ENCODE peak calls at places on chromosome 4, in ten cellular contexts. R is foreskin fibroblast, C is AG10803, T is lower lobe of right lung, H is left lung, O is bronchial epithelial cell, J is cardiac fibroblast, L is Caco-2, G is adrenal gland, D is cardiac muscle cell. S is an unnamed sample.

GRCh38 chr4:81466841-81467671 is 4.7 kb downstream of the RASGEF1B start:
- DNase-seq in R (peak), C (peak), T (no peak), H (no peak), O (peak), J (peak), L (peak), G (peak), D (peak), S (peak)

GRCh38 chr4:52914051-52914605 is 52.0 kb downstream of the RASL11B start:
- DNase-seq in R (peak), C (peak), T (no peak), H (no peak), O (peak), J (peak), L (peak), G (peak), D (peak), S (no peak)

GRCh38 chr4:125303821-125304220 is 10.9 kb upstream of the FAT4 start:
- DNase-seq in R (no peak), C (no peak), T (no peak), H (no peak), O (no peak), J (no peak), L (no peak), G (no peak), D (no peak), S (no peak)

GRCh38 chr4:37797923-37798322 is 28.6 kb upstream of the PGM2 start:
- DNase-seq in R (no peak), C (no peak), T (no peak), H (no peak), O (no peak), J (no peak), L (no peak), G (no peak), D (no peak), S (no peak)

GRCh38 chr4:996994-997374 is 3.8 kb upstream of the SLC26A1 start:
- DNase-seq in R (no peak), C (no peak), T (no peak), H (no peak), O (no peak), J (no peak), L (no peak), G (no peak), D (no peak), S (no peak)

GRCh38 chr4:148795156-148795864 is 353.1 kb upstream of the NR3C2 start:
- DNase-seq in R (no peak), C (no peak), T (peak), H (peak), O (peak), J (peak), L (peak), G (no peak), D (peak), S (no peak)

GRCh38 chr4:84497835-84498202 is 1.3 kb downstream of the NKX6-1 start:
- DNase-seq in R (no peak), C (no peak), T (no peak), H (no peak), O (no peak), J (no peak), L (no peak), G (no peak), D (no peak), S (no peak)

GRCh38 chr4:13441506-13441905 is 42.6 kb downstream of the RAB28 start:
- DNase-seq in R (no peak), C (no peak), T (no peak), H (no peak), O (no peak), J (no peak), L (no peak), G (no peak), D (no peak), S (no peak)

GRCh38 chr4:184746532-184746870 is 12.6 kb upstream of the CENPU start:
- DNase-seq in R (peak), C (peak), T (no peak), H (peak), O (peak), J (peak), L (peak), G (peak), D (peak), S (no peak)

GRCh38 chr4:184748251-184748652 is 14.4 kb upstream of the CENPU start:
- DNase-seq in R (no peak), C (no peak), T (peak), H (peak), O (peak), J (no peak), L (peak), G (no peak), D (no peak), S (no peak)

GRCh38 chr4:184744251-184744650 is 10.4 kb upstream of the CENPU start:
- DNase-seq in R (no peak), C (no peak), T (no peak), H (no peak), O (no peak), J (no peak), L (no peak), G (no peak), D (no peak), S (no peak)

GRCh38 chr4:184747034-184747830 is 13.3 kb upstream of the CENPU start:
- DNase-seq in R (no peak), C (no peak), T (peak), H (peak), O (peak), J (no peak), L (peak), G (no peak), D (no peak), S (no peak)

DNA sequence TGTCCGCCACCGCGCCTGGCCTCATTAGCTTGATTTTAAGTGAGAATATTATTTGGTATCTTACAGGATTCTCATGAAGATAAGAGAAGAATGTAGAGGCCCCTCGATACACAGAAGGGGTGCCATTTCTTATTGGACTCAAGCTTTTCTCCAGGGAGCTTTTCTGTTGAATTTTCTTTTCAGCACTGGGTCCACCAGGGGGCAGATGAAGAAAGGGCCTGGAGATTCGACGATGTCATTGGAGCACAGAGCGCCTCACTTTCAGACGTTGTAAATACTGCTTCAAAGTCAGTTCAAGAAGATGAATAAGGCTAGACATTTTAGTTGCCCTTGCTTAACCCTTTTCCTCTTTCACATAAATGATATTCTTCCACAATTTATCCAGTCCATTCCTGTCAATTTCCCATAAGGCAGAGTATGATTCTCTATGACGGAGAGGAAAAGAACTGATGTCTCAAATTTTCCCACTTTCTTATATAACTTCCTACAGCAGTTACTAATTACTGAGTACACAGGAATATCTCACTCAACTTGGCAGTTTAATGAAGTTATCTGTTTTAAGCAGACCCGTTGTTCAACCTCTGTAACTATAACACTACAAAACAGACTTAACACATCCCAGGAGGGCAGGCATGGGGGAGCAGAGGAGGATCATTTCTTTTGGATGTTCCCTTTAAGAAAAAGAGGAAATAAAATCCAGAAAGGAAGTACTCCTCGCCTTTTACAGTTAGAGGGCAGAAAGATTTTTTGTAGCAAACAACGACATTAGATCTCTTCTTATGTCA is 12.0 kb upstream of the CENPU start:
- DNase-seq in R (peak), C (peak), T (no peak), H (peak), O (peak), J (peak), L (peak), G (peak), D (peak), S (peak)
- H3K4me3 ChIP-seq in R (peak), C (peak), T (no peak), H (no peak), O (no peak), J (no peak), L (no peak), G (no peak), D (no peak), S (no peak)

DNA sequence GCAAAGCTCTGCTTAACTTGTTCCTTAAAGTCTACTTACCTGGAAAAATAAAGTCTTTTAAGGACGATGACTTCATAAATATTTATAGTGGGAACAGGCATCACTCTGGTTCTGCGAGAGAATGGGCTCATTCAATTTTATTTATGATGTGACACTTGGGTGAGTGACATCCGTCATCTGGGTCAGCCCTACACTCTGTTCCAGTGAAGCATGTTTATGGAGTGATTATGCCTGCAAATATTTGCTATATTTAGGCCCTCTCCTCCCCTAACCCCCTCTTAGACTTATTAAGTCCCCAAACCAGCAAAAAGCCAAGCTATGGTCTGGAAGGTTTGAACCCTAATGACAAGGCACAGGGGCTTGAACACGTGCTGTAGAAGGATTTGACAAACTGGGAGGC is 55.8 kb downstream of the C4orf51 start:
- DNase-seq in R (no peak), C (no peak), T (no peak), H (no peak), O (no peak), J (no peak), L (no peak), G (no peak), D (peak), S (no peak)
- H3K4me3 ChIP-seq in R (no peak), C (no peak), T (no peak), H (no peak), O (no peak), J (no peak), L (no peak), G (no peak), D (no peak), S (no peak)

DNA sequence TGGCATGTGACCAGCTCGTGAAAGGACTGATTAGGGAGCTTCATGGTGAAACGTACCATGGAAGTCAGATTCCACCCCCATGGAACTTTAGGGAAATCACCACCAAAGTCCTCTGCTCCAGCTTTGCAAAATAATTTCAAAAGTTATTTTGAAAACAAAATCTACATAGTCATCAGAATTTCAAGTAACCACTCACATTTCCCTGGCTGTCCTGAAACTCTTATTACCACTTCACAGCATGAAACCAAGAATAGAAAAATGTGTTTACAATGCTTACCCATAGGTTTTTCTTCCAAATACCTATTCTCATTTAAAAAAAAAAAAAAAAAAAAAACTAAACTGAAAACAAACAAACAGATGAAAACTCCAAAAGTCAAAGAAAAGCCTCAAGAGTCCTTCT is 198.7 kb downstream of the PDGFRA start:
- DNase-seq in R (no peak), C (no peak), T (no peak), H (no peak), O (no peak), J (no peak), L (no peak), G (no peak), D (no peak), S (no peak)
- H3K4me3 ChIP-seq in R (no peak), C (no peak), T (no peak), H (no peak), O (no peak), J (no peak), L (no peak), G (no peak), D (no peak), S (no peak)

GRCh38 chr4:109847896-109848442 is at the start of gene LRIT3:
- DNase-seq in R (no peak), C (no peak), T (no peak), H (no peak), O (no peak), J (no peak), L (no peak), G (no peak), D (no peak), S (no peak)
- H3K4me3 ChIP-seq in R (no peak), C (no peak), T (no peak), H (no peak), O (no peak), J (no peak), L (no peak), G (no peak), D (no peak), S (no peak)

GRCh38 chr4:139300431-139301142 is 718 bp upstream of the NAA15 start:
- DNase-seq in R (peak), C (peak), T (no peak), H (no peak), O (peak), J (peak), L (no peak), G (peak), D (peak), S (no peak)
- H3K4me3 ChIP-seq in R (peak), C (peak), T (peak), H (peak), O (peak), J (peak), L (peak), G (peak), D (peak), S (peak)